ENCODE peak calls at places on chromosomes 13 and 19, in five cellular contexts. One of them, this sample, is unnamed.
A peak's percentile ranks its signal among the peaks of the same experiment; 100 is the strongest.

GRCh38 chr13:29924482-29924884 is 74.1 kb upstream of the UBL3 start:
- DNase-seq in A673: no peak
- DNase-seq in HCT116: no peak
- DNase-seq in CD8-positive, alpha-beta T cell: no peak
- DNase-seq in CD4-positive, alpha-beta memory T cell: no peak
- DNase-seq in this sample: no peak

GRCh38 chr19:52640916-52641315 is 2.8 kb upstream of the ZNF83 start:
- DNase-seq in CD4-positive, alpha-beta memory T cell: no peak
- DNase-seq in A673: no peak
- DNase-seq in CD8-positive, alpha-beta T cell: no peak
- DNase-seq in HCT116: no peak
- DNase-seq in this sample: no peak

GRCh38 chr19:48746738-48747575 is at the start of gene IZUMO1:
- DNase-seq in CD4-positive, alpha-beta memory T cell: peak; percentile 46
- DNase-seq in CD8-positive, alpha-beta T cell: peak; percentile 42
- DNase-seq in HCT116: peak; percentile 59
- DNase-seq in A673: peak; percentile 95
- DNase-seq in this sample: peak; percentile 89

GRCh38 chr13:77434289-77434688 is 101.2 kb upstream of the SCEL start:
- DNase-seq in HCT116: no peak
- DNase-seq in CD8-positive, alpha-beta T cell: no peak
- DNase-seq in CD4-positive, alpha-beta memory T cell: no peak
- DNase-seq in A673: no peak
- DNase-seq in this sample: no peak

GRCh38 chr13:104382941-104383340 is 1316.7 kb upstream of the SLC10A2 start:
- DNase-seq in A673: no peak
- DNase-seq in CD8-positive, alpha-beta T cell: no peak
- DNase-seq in HCT116: no peak
- DNase-seq in CD4-positive, alpha-beta memory T cell: no peak
- DNase-seq in this sample: no peak

GRCh38 chr13:72983085-72983768 is 75.6 kb upstream of the KLF5 start:
- DNase-seq in CD8-positive, alpha-beta T cell: no peak
- DNase-seq in CD4-positive, alpha-beta memory T cell: no peak
- DNase-seq in A673: no peak
- DNase-seq in HCT116: no peak
- DNase-seq in this sample: no peak

GRCh38 chr13:72295173-72295572 is 428.2 kb upstream of the DACH1 start:
- DNase-seq in A673: no peak
- DNase-seq in CD8-positive, alpha-beta T cell: no peak
- DNase-seq in HCT116: no peak
- DNase-seq in CD4-positive, alpha-beta memory T cell: no peak
- DNase-seq in this sample: no peak

GRCh38 chr13:39263033-39263432 is 224.8 kb downstream of the NHLRC3 start:
- DNase-seq in CD4-positive, alpha-beta memory T cell: no peak
- DNase-seq in CD8-positive, alpha-beta T cell: no peak
- DNase-seq in A673: peak; percentile 78
- DNase-seq in HCT116: peak; percentile 24
- DNase-seq in this sample: peak; percentile 13

GRCh38 chr19:14432817-14433453 is at the start of gene PKN1:
- DNase-seq in CD8-positive, alpha-beta T cell: no peak
- DNase-seq in CD4-positive, alpha-beta memory T cell: no peak
- DNase-seq in HCT116: no peak
- DNase-seq in A673: peak; percentile 57
- DNase-seq in this sample: peak; percentile 41

GRCh38 chr13:100063906-100064305 is 25.0 kb upstream of the PCCA start:
- DNase-seq in CD4-positive, alpha-beta memory T cell: no peak
- DNase-seq in HCT116: no peak
- DNase-seq in A673: no peak
- DNase-seq in CD8-positive, alpha-beta T cell: no peak
- DNase-seq in this sample: no peak

GRCh38 chr19:56126983-56127780 is 6.1 kb upstream of the ZNF787 start:
- DNase-seq in CD4-positive, alpha-beta memory T cell: no peak
- DNase-seq in A673: no peak
- DNase-seq in HCT116: no peak
- DNase-seq in CD8-positive, alpha-beta T cell: no peak
- DNase-seq in this sample: no peak

GRCh38 chr19:43132696-43133095 is 50.2 kb upstream of the PSG2 start:
- DNase-seq in A673: no peak
- DNase-seq in HCT116: no peak
- DNase-seq in CD4-positive, alpha-beta memory T cell: no peak
- DNase-seq in CD8-positive, alpha-beta T cell: no peak
- DNase-seq in this sample: no peak

GRCh38 chr19:46766569-46767317 is 20.5 kb upstream of the STRN4 start:
- DNase-seq in CD8-positive, alpha-beta T cell: peak; percentile 55
- DNase-seq in HCT116: no peak
- DNase-seq in A673: peak; percentile 62
- DNase-seq in CD4-positive, alpha-beta memory T cell: peak; percentile 53
- DNase-seq in this sample: no peak

GRCh38 chr19:3898426-3898825 is 17.9 kb downstream of the ATCAY start:
- DNase-seq in CD8-positive, alpha-beta T cell: no peak
- DNase-seq in HCT116: no peak
- DNase-seq in CD4-positive, alpha-beta memory T cell: no peak
- DNase-seq in A673: no peak
- DNase-seq in this sample: no peak

GRCh38 chr13:113804703-113805430 is 45.8 kb downstream of the TMEM255B start:
- DNase-seq in CD4-positive, alpha-beta memory T cell: no peak
- DNase-seq in A673: no peak
- DNase-seq in HCT116: no peak
- DNase-seq in CD8-positive, alpha-beta T cell: no peak
- DNase-seq in this sample: no peak

GRCh38 chr13:73040968-73041580 is 17.7 kb upstream of the KLF5 start:
- DNase-seq in CD8-positive, alpha-beta T cell: no peak
- DNase-seq in A673: no peak
- DNase-seq in HCT116: no peak
- DNase-seq in CD4-positive, alpha-beta memory T cell: no peak
- DNase-seq in this sample: no peak

GRCh38 chr19:53076984-53077383 is 26.2 kb downstream of the ZNF160 start:
- DNase-seq in CD4-positive, alpha-beta memory T cell: no peak
- DNase-seq in HCT116: no peak
- DNase-seq in CD8-positive, alpha-beta T cell: peak; percentile 34
- DNase-seq in A673: peak; percentile 41
- DNase-seq in this sample: peak; percentile 78

DNA sequence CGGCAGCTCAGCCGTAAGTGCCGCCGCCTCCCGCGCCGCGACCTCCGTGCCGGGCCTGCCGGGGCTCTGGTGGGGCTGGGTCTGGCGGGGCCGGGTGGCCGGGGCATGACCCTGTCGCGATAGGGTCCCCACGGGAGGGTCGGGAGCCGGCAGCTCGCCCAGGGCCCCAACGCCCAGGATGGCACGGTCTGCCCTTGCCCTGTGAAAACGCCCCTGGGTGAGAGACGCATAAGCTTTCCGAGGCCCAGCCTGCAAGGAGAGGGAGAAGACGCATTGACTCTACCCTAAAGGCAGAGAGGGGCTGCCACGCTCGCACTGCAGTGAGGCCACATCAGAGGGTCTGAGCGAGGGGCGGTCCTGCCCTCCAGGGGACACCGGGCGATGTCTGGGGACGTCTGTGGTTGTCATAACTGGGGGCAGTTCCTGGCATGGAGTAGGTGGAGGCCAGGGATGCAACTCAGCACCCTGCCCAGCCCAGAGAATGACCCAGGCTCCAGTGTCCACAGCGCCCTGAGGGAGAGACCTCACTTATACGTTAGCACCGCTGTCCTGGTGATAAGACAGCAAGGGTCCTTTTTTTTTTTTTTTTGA is 539 bp downstream of the ZNF554 start:
- DNase-seq in A673: no peak
- DNase-seq in HCT116: no peak
- DNase-seq in CD4-positive, alpha-beta memory T cell: no peak
- DNase-seq in CD8-positive, alpha-beta T cell: no peak
- DNase-seq in this sample: no peak
- H3K4me3 ChIP-seq in A673: peak overlapping the region; percentile 91
- H3K4me3 ChIP-seq in HCT116: peak overlapping the region; percentile 95
- H3K4me3 ChIP-seq in CD4-positive, alpha-beta memory T cell: peak overlapping the region; percentile 51
- H3K4me3 ChIP-seq in CD8-positive, alpha-beta T cell: peak overlapping the region; percentile 72
- H3K4me3 ChIP-seq in this sample: peak overlapping the region; percentile 96

DNA sequence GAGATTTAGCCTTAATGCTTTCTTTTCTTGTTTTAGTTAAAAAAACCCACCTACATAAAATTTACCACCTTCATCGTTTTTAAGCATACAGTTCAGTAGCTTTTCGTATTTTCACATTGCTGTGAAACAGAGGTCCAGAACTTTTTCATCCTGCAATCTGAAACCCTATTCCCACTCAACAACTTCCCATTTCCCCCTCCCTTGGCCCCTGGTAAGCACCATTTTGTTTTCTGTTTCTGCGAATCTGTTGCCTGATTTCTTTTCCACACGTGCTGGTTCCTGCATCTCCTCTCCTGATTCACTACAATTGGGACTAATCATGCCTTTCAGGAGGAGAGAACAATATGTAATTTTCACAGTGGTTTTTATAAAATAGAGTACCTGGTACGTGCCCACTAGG is 149.2 kb upstream of the RNF113B start:
- DNase-seq in A673: no peak
- DNase-seq in CD8-positive, alpha-beta T cell: no peak
- DNase-seq in CD4-positive, alpha-beta memory T cell: no peak
- DNase-seq in HCT116: no peak
- DNase-seq in this sample: no peak
- H3K27ac ChIP-seq in A673: no peak overlapping the region
- H3K27ac ChIP-seq in CD8-positive, alpha-beta T cell: no peak overlapping the region
- H3K27ac ChIP-seq in CD4-positive, alpha-beta memory T cell: no peak overlapping the region
- H3K27ac ChIP-seq in HCT116: no peak overlapping the region
- H3K27ac ChIP-seq in this sample: no peak overlapping the region

DNA sequence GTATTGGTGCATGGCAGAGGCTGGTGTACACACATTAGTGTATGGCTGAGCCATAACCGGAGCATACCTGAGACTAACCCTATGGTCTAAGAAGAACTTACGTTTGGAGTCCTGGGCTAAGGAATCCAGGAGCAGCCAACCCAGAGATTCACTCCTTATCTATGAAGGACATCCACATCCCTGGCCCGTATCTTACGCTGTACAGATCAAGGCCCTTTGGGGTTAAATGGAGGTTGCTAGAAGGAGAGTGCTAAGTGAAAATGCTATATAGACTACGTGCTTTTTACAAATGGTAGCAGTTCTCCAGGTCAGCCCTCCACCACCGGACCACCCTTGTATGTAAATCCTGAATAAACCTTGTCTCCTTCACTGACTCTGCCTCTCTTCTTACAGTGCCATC is 1.9 kb upstream of the SUGT1 start:
- DNase-seq in HCT116: no peak
- DNase-seq in A673: no peak
- DNase-seq in CD8-positive, alpha-beta T cell: no peak
- DNase-seq in CD4-positive, alpha-beta memory T cell: no peak
- DNase-seq in this sample: no peak
- H3K4me3 ChIP-seq in HCT116: peak overlapping the region; percentile 93
- H3K4me3 ChIP-seq in A673: peak overlapping the region; percentile 84
- H3K4me3 ChIP-seq in CD8-positive, alpha-beta T cell: no peak overlapping the region
- H3K4me3 ChIP-seq in CD4-positive, alpha-beta memory T cell: no peak overlapping the region
- H3K4me3 ChIP-seq in this sample: no peak overlapping the region

GRCh38 chr13:106103779-106104178 is 431.7 kb downstream of the EFNB2 start:
- DNase-seq in A673: no peak
- DNase-seq in CD4-positive, alpha-beta memory T cell: no peak
- DNase-seq in CD8-positive, alpha-beta T cell: no peak
- DNase-seq in HCT116: peak; percentile 34
- DNase-seq in this sample: no peak
- H3K27ac ChIP-seq in A673: no peak overlapping the region
- H3K27ac ChIP-seq in CD4-positive, alpha-beta memory T cell: no peak overlapping the region
- H3K27ac ChIP-seq in CD8-positive, alpha-beta T cell: no peak overlapping the region
- H3K27ac ChIP-seq in HCT116: peak overlapping the region; percentile 80
- H3K27ac ChIP-seq in this sample: no peak overlapping the region

GRCh38 chr13:97224544-97225324 is 2.6 kb downstream of the MBNL2 start:
- DNase-seq in A673: no peak
- DNase-seq in CD8-positive, alpha-beta T cell: peak; percentile 33
- DNase-seq in CD4-positive, alpha-beta memory T cell: peak; percentile 71
- DNase-seq in HCT116: no peak
- DNase-seq in this sample: no peak

GRCh38 chr13:97223711-97224461 is 1.8 kb downstream of the MBNL2 start:
- DNase-seq in CD8-positive, alpha-beta T cell: no peak
- DNase-seq in A673: peak; percentile 74
- DNase-seq in CD4-positive, alpha-beta memory T cell: no peak
- DNase-seq in HCT116: peak; percentile 43
- DNase-seq in this sample: no peak

GRCh38 chr13:97226788-97227627 is 4.9 kb downstream of the MBNL2 start:
- DNase-seq in CD4-positive, alpha-beta memory T cell: peak; percentile 51
- DNase-seq in CD8-positive, alpha-beta T cell: peak; percentile 55
- DNase-seq in A673: peak; percentile 34
- DNase-seq in HCT116: no peak
- DNase-seq in this sample: no peak

GRCh38 chr13:97225533-97225932 is 3.4 kb downstream of the MBNL2 start:
- DNase-seq in CD4-positive, alpha-beta memory T cell: no peak
- DNase-seq in CD8-positive, alpha-beta T cell: no peak
- DNase-seq in A673: no peak
- DNase-seq in HCT116: no peak
- DNase-seq in this sample: no peak

GRCh38 chr13:97226013-97226412 is 3.9 kb downstream of the MBNL2 start:
- DNase-seq in HCT116: no peak
- DNase-seq in CD8-positive, alpha-beta T cell: no peak
- DNase-seq in CD4-positive, alpha-beta memory T cell: no peak
- DNase-seq in A673: no peak
- DNase-seq in this sample: no peak
- H3K4me3 ChIP-seq in HCT116: no peak overlapping the region
- H3K4me3 ChIP-seq in CD8-positive, alpha-beta T cell: peak overlapping the region; percentile 76
- H3K4me3 ChIP-seq in CD4-positive, alpha-beta memory T cell: peak overlapping the region; percentile 76
- H3K4me3 ChIP-seq in A673: no peak overlapping the region
- H3K4me3 ChIP-seq in this sample: peak overlapping the region; percentile 72

DNA sequence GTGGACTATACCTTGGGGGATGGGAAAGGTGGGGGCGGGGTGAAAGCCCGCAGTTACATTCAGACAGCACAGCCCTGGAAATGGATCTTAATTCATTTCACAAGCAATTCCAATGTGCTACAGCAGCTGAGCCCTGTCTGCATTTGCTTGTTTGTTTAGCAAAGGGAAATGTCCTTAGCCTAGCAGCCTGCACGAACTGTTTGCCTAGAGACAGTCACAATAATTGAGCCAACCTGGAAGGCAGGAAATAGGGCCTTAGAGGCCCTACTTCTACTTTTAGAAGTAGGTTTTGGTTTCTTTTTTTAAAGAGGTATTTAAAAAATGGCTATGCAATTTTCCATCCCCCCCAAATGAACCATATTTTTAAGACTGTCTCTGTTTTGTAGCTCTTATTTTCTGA is 177.2 kb upstream of the KL start:
- DNase-seq in CD8-positive, alpha-beta T cell: no peak
- DNase-seq in HCT116: no peak
- DNase-seq in CD4-positive, alpha-beta memory T cell: no peak
- DNase-seq in A673: no peak
- DNase-seq in this sample: no peak
- H3K27ac ChIP-seq in CD8-positive, alpha-beta T cell: no peak overlapping the region
- H3K27ac ChIP-seq in HCT116: no peak overlapping the region
- H3K27ac ChIP-seq in CD4-positive, alpha-beta memory T cell: no peak overlapping the region
- H3K27ac ChIP-seq in A673: no peak overlapping the region
- H3K27ac ChIP-seq in this sample: no peak overlapping the region

GRCh38 chr19:32406161-32407003 is 812 bp downstream of the DPY19L3 start:
- DNase-seq in CD4-positive, alpha-beta memory T cell: no peak
- DNase-seq in A673: peak; percentile 31
- DNase-seq in HCT116: peak; percentile 12
- DNase-seq in CD8-positive, alpha-beta T cell: no peak
- DNase-seq in this sample: no peak

GRCh38 chr19:32404939-32405430 is 585 bp upstream of the DPY19L3 start:
- DNase-seq in HCT116: no peak
- DNase-seq in CD4-positive, alpha-beta memory T cell: no peak
- DNase-seq in A673: peak; percentile 14
- DNase-seq in CD8-positive, alpha-beta T cell: no peak
- DNase-seq in this sample: peak; percentile 73

GRCh38 chr19:32405431-32406160 is at the start of gene DPY19L3:
- DNase-seq in CD4-positive, alpha-beta memory T cell: peak; percentile 82
- DNase-seq in HCT116: peak; percentile 78
- DNase-seq in CD8-positive, alpha-beta T cell: peak; percentile 82
- DNase-seq in A673: peak; percentile 96
- DNase-seq in this sample: peak; percentile 97

GRCh38 chr19:32404213-32404938 is 1.2 kb upstream of the DPY19L3 start:
- DNase-seq in CD4-positive, alpha-beta memory T cell: peak; percentile 1
- DNase-seq in A673: peak; percentile 56
- DNase-seq in HCT116: no peak
- DNase-seq in CD8-positive, alpha-beta T cell: no peak
- DNase-seq in this sample: no peak

GRCh38 chr19:32407004-32407992 is 1.7 kb downstream of the DPY19L3 start:
- DNase-seq in A673: peak; percentile 47
- DNase-seq in CD4-positive, alpha-beta memory T cell: no peak
- DNase-seq in CD8-positive, alpha-beta T cell: no peak
- DNase-seq in HCT116: no peak
- DNase-seq in this sample: no peak
- H3K4me3 ChIP-seq in A673: peak overlapping the region; percentile 88
- H3K4me3 ChIP-seq in CD4-positive, alpha-beta memory T cell: no peak overlapping the region
- H3K4me3 ChIP-seq in CD8-positive, alpha-beta T cell: no peak overlapping the region
- H3K4me3 ChIP-seq in HCT116: peak overlapping the region; percentile 84
- H3K4me3 ChIP-seq in this sample: peak overlapping the region; percentile 90